ENCODE peak calls at places on chromosomes 12 and 14, in seven cellular contexts. One of them, this sample, is unnamed.

GRCh38 chr14:68211421-68211820 is 391.8 kb downstream of the RAD51B start:
- DNase-seq in right lobe of liver: no peak
- DNase-seq in neural progenitor cell: no peak
- DNase-seq in uterus: no peak
- DNase-seq in CD8-positive, alpha-beta T cell: no peak
- DNase-seq in ovary: no peak
- DNase-seq in spleen: no peak
- DNase-seq in this sample: no peak

GRCh38 chr12:101995684-101996083 is 66.1 kb downstream of the WASHC3 start:
- DNase-seq in CD8-positive, alpha-beta T cell: no peak
- DNase-seq in right lobe of liver: no peak
- DNase-seq in uterus: no peak
- DNase-seq in ovary: no peak
- DNase-seq in neural progenitor cell: no peak
- DNase-seq in spleen: no peak
- DNase-seq in this sample: no peak

GRCh38 chr12:80216890-80217559 is 117.7 kb downstream of the OTOGL start:
- DNase-seq in ovary: no peak
- DNase-seq in spleen: no peak
- DNase-seq in right lobe of liver: no peak
- DNase-seq in uterus: no peak
- DNase-seq in CD8-positive, alpha-beta T cell: no peak
- DNase-seq in neural progenitor cell: peak; percentile 42
- DNase-seq in this sample: no peak

GRCh38 chr12:868722-869121 is 80.8 kb downstream of the RAD52 start:
- DNase-seq in spleen: no peak
- DNase-seq in ovary: no peak
- DNase-seq in uterus: no peak
- DNase-seq in CD8-positive, alpha-beta T cell: no peak
- DNase-seq in right lobe of liver: no peak
- DNase-seq in neural progenitor cell: peak; percentile 32
- DNase-seq in this sample: no peak

GRCh38 chr12:57550628-57551549 is 1.0 kb downstream of the KIF5A start:
- DNase-seq in ovary: no peak
- DNase-seq in right lobe of liver: no peak
- DNase-seq in CD8-positive, alpha-beta T cell: no peak
- DNase-seq in neural progenitor cell: no peak
- DNase-seq in spleen: no peak
- DNase-seq in uterus: no peak
- DNase-seq in this sample: no peak

GRCh38 chr12:3182426-3182825 is 105.2 kb downstream of the TSPAN9 start:
- DNase-seq in spleen: no peak
- DNase-seq in uterus: no peak
- DNase-seq in neural progenitor cell: no peak
- DNase-seq in CD8-positive, alpha-beta T cell: no peak
- DNase-seq in right lobe of liver: no peak
- DNase-seq in ovary: no peak
- DNase-seq in this sample: no peak

GRCh38 chr12:113237748-113238147 is 16.5 kb downstream of the TPCN1 start:
- DNase-seq in neural progenitor cell: no peak
- DNase-seq in spleen: no peak
- DNase-seq in CD8-positive, alpha-beta T cell: no peak
- DNase-seq in ovary: no peak
- DNase-seq in right lobe of liver: no peak
- DNase-seq in uterus: no peak
- DNase-seq in this sample: no peak

GRCh38 chr12:2264622-2265306 is 212.0 kb downstream of the CACNA1C start:
- DNase-seq in neural progenitor cell: no peak
- DNase-seq in spleen: no peak
- DNase-seq in uterus: peak; percentile 73
- DNase-seq in CD8-positive, alpha-beta T cell: no peak
- DNase-seq in right lobe of liver: no peak
- DNase-seq in ovary: no peak
- DNase-seq in this sample: no peak

GRCh38 chr12:92210062-92210461 is 64.4 kb upstream of the BTG1 start:
- DNase-seq in CD8-positive, alpha-beta T cell: no peak
- DNase-seq in ovary: no peak
- DNase-seq in spleen: no peak
- DNase-seq in neural progenitor cell: no peak
- DNase-seq in right lobe of liver: no peak
- DNase-seq in uterus: no peak
- DNase-seq in this sample: no peak

GRCh38 chr12:42885677-42886076 is 296.1 kb upstream of the PRICKLE1 start:
- DNase-seq in spleen: no peak
- DNase-seq in uterus: no peak
- DNase-seq in CD8-positive, alpha-beta T cell: no peak
- DNase-seq in neural progenitor cell: no peak
- DNase-seq in ovary: no peak
- DNase-seq in right lobe of liver: no peak
- DNase-seq in this sample: no peak

GRCh38 chr12:79988368-79988767 is 53.5 kb upstream of the PPP1R12A start:
- DNase-seq in neural progenitor cell: no peak
- DNase-seq in uterus: no peak
- DNase-seq in right lobe of liver: no peak
- DNase-seq in CD8-positive, alpha-beta T cell: no peak
- DNase-seq in spleen: no peak
- DNase-seq in ovary: no peak
- DNase-seq in this sample: no peak

GRCh38 chr14:51094282-51094821 is 553 bp downstream of the TRIM9 start:
- DNase-seq in right lobe of liver: peak; percentile 27
- DNase-seq in neural progenitor cell: peak; percentile 57
- DNase-seq in uterus: no peak
- DNase-seq in ovary: no peak
- DNase-seq in CD8-positive, alpha-beta T cell: no peak
- DNase-seq in spleen: peak; percentile 84
- DNase-seq in this sample: no peak

GRCh38 chr12:98532687-98533304 is 17.4 kb downstream of the TMPO start:
- DNase-seq in neural progenitor cell: peak; percentile 48
- DNase-seq in CD8-positive, alpha-beta T cell: no peak
- DNase-seq in uterus: no peak
- DNase-seq in right lobe of liver: no peak
- DNase-seq in ovary: no peak
- DNase-seq in spleen: no peak
- DNase-seq in this sample: no peak

GRCh38 chr12:113087193-113087592 is 30.7 kb downstream of the DTX1 start:
- DNase-seq in neural progenitor cell: no peak
- DNase-seq in CD8-positive, alpha-beta T cell: no peak
- DNase-seq in right lobe of liver: no peak
- DNase-seq in spleen: no peak
- DNase-seq in uterus: no peak
- DNase-seq in ovary: no peak
- DNase-seq in this sample: no peak

GRCh38 chr12:53949631-53950440 is 4.9 kb upstream of the HOXC12 start:
- DNase-seq in neural progenitor cell: no peak
- DNase-seq in spleen: no peak
- DNase-seq in ovary: no peak
- DNase-seq in right lobe of liver: no peak
- DNase-seq in CD8-positive, alpha-beta T cell: no peak
- DNase-seq in uterus: no peak
- DNase-seq in this sample: no peak

GRCh38 chr12:50932787-50933280 is 19.5 kb upstream of the HIGD1C start:
- DNase-seq in spleen: no peak
- DNase-seq in right lobe of liver: no peak
- DNase-seq in neural progenitor cell: no peak
- DNase-seq in ovary: no peak
- DNase-seq in uterus: no peak
- DNase-seq in CD8-positive, alpha-beta T cell: no peak
- DNase-seq in this sample: no peak

GRCh38 chr14:57139173-57139572 is 129.5 kb downstream of the EXOC5 start:
- DNase-seq in ovary: no peak
- DNase-seq in neural progenitor cell: no peak
- DNase-seq in right lobe of liver: no peak
- DNase-seq in CD8-positive, alpha-beta T cell: no peak
- DNase-seq in uterus: no peak
- DNase-seq in spleen: no peak
- DNase-seq in this sample: no peak

GRCh38 chr14:22570132-22570949 is 18.7 kb downstream of the DAD1 start:
- DNase-seq in spleen: no peak
- DNase-seq in uterus: peak; percentile 91
- DNase-seq in CD8-positive, alpha-beta T cell: peak; percentile 73
- DNase-seq in neural progenitor cell: peak; percentile 92
- DNase-seq in ovary: peak; percentile 64
- DNase-seq in right lobe of liver: no peak
- DNase-seq in this sample: no peak

GRCh38 chr14:22567437-22567836 is 21.6 kb downstream of the DAD1 start:
- DNase-seq in ovary: no peak
- DNase-seq in CD8-positive, alpha-beta T cell: no peak
- DNase-seq in right lobe of liver: no peak
- DNase-seq in spleen: no peak
- DNase-seq in uterus: no peak
- DNase-seq in neural progenitor cell: no peak
- DNase-seq in this sample: no peak

GRCh38 chr14:22569106-22569748 is 19.8 kb downstream of the DAD1 start:
- DNase-seq in neural progenitor cell: no peak
- DNase-seq in CD8-positive, alpha-beta T cell: no peak
- DNase-seq in spleen: no peak
- DNase-seq in uterus: no peak
- DNase-seq in ovary: no peak
- DNase-seq in right lobe of liver: no peak
- DNase-seq in this sample: no peak

GRCh38 chr14:22572562-22573058 is 16.4 kb downstream of the DAD1 start:
- DNase-seq in uterus: no peak
- DNase-seq in right lobe of liver: no peak
- DNase-seq in CD8-positive, alpha-beta T cell: no peak
- DNase-seq in spleen: no peak
- DNase-seq in ovary: no peak
- DNase-seq in neural progenitor cell: no peak
- DNase-seq in this sample: no peak

GRCh38 chr14:22569749-22570131 is 19.3 kb downstream of the DAD1 start:
- DNase-seq in CD8-positive, alpha-beta T cell: no peak
- DNase-seq in right lobe of liver: no peak
- DNase-seq in spleen: no peak
- DNase-seq in neural progenitor cell: no peak
- DNase-seq in uterus: no peak
- DNase-seq in ovary: no peak
- DNase-seq in this sample: no peak
- H3K27ac ChIP-seq in CD8-positive, alpha-beta T cell: peak overlapping the region; percentile 58
- H3K27ac ChIP-seq in right lobe of liver: no peak overlapping the region
- H3K27ac ChIP-seq in spleen: peak overlapping the region; percentile 87
- H3K27ac ChIP-seq in neural progenitor cell: no peak overlapping the region
- H3K27ac ChIP-seq in uterus: peak overlapping the region; percentile 33
- H3K27ac ChIP-seq in ovary: no peak overlapping the region
- H3K27ac ChIP-seq in this sample: no peak overlapping the region

GRCh38 chr12:71161575-71161974 is 3.8 kb upstream of the TSPAN8 start:
- DNase-seq in right lobe of liver: no peak
- DNase-seq in uterus: no peak
- DNase-seq in ovary: no peak
- DNase-seq in neural progenitor cell: no peak
- DNase-seq in CD8-positive, alpha-beta T cell: no peak
- DNase-seq in spleen: no peak
- DNase-seq in this sample: no peak
- H3K4me1 ChIP-seq in right lobe of liver: peaks cover 52% of the 10 kb centered on the region
- H3K4me1 ChIP-seq in uterus: no peaks in the 10 kb centered on the region
- H3K4me1 ChIP-seq in ovary: peaks cover 2% of the 10 kb centered on the region
- H3K4me1 ChIP-seq in neural progenitor cell: peaks cover 8% of the 10 kb centered on the region
- H3K4me1 ChIP-seq in CD8-positive, alpha-beta T cell: no peaks in the 10 kb centered on the region
- H3K4me1 ChIP-seq in spleen: no peaks in the 10 kb centered on the region
- H3K4me1 ChIP-seq in this sample: no peaks in the 10 kb centered on the region

DNA sequence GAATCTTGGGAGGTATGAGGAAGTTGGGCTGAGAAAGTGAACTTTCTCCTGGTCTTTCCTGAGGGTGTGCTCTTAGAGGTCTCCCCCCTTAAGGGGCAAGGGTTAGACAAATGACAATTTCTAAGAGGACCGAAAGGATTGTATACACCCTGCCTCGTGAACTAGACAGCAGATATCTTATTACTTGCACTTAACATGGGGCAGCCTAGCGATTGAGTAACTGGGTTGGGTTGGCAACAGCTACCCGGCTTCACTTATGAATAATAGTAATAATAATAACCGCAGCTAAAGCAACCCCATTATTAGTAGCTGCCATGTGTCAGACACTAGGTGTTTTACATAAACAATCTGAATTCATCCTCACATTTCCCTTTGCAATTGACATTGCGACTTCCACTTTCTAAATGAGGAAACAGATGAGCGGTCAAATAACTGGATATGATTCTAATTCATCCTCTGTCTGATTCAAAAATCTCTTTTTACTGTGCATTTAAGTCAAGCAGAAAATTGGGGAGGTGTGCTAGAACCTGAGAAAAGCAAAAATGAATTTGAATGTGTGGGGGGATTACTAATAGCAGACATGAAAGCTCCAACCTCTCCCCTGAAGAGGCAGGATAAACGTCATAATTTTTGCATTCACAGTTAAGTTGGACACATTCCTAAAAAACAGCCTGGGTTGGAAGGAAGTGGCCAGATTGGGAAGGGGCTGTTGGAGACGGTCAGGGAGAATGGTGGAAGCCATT is 12.9 kb downstream of the EMP1 start:
- DNase-seq in ovary: no peak
- DNase-seq in CD8-positive, alpha-beta T cell: no peak
- DNase-seq in neural progenitor cell: no peak
- DNase-seq in spleen: no peak
- DNase-seq in uterus: no peak
- DNase-seq in right lobe of liver: no peak
- DNase-seq in this sample: no peak
- H3K27ac ChIP-seq in ovary: no peak overlapping the region
- H3K27ac ChIP-seq in CD8-positive, alpha-beta T cell: no peak overlapping the region
- H3K27ac ChIP-seq in neural progenitor cell: no peak overlapping the region
- H3K27ac ChIP-seq in spleen: no peak overlapping the region
- H3K27ac ChIP-seq in uterus: peak overlapping the region; percentile 14
- H3K27ac ChIP-seq in right lobe of liver: no peak overlapping the region
- H3K27ac ChIP-seq in this sample: peak overlapping the region; percentile 24

GRCh38 chr14:72614365-72614764 is 279.5 kb downstream of the DPF3 start:
- DNase-seq in neural progenitor cell: no peak
- DNase-seq in CD8-positive, alpha-beta T cell: no peak
- DNase-seq in uterus: no peak
- DNase-seq in spleen: no peak
- DNase-seq in ovary: no peak
- DNase-seq in right lobe of liver: no peak
- DNase-seq in this sample: no peak

GRCh38 chr14:72615511-72616121 is 278.3 kb downstream of the DPF3 start:
- DNase-seq in neural progenitor cell: no peak
- DNase-seq in CD8-positive, alpha-beta T cell: no peak
- DNase-seq in spleen: no peak
- DNase-seq in right lobe of liver: no peak
- DNase-seq in ovary: no peak
- DNase-seq in uterus: no peak
- DNase-seq in this sample: no peak

GRCh38 chr14:72613196-72613974 is 280.5 kb downstream of the DPF3 start:
- DNase-seq in spleen: peak; percentile 86
- DNase-seq in uterus: peak; percentile 41
- DNase-seq in right lobe of liver: peak; percentile 92
- DNase-seq in CD8-positive, alpha-beta T cell: no peak
- DNase-seq in ovary: peak; percentile 70
- DNase-seq in neural progenitor cell: no peak
- DNase-seq in this sample: peak; percentile 88

GRCh38 chr14:72614891-72615410 is 278.9 kb downstream of the DPF3 start:
- DNase-seq in ovary: no peak
- DNase-seq in spleen: no peak
- DNase-seq in uterus: no peak
- DNase-seq in right lobe of liver: no peak
- DNase-seq in CD8-positive, alpha-beta T cell: no peak
- DNase-seq in neural progenitor cell: no peak
- DNase-seq in this sample: no peak

DNA sequence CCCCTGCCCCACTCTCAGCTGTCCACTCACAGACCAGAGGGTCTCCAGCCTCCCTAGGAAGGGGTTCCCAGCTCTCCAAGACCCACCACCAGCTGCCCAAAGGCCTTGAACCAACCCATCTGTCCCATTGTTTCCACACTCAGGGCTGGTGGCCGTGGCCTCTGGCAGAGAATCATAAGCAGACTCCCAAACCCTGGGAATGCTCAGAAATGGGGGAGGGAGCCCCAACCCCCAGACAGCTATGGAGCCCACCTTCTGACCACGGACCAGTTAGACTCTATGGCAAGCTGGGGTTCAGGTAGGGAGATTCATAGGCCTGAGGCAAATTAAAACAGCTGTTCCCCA is 280.0 kb downstream of the DPF3 start:
- DNase-seq in uterus: no peak
- DNase-seq in spleen: no peak
- DNase-seq in right lobe of liver: no peak
- DNase-seq in neural progenitor cell: no peak
- DNase-seq in CD8-positive, alpha-beta T cell: no peak
- DNase-seq in ovary: no peak
- DNase-seq in this sample: no peak
- H3K4me1 ChIP-seq in uterus: peaks cover 10% of the 10 kb centered on the region
- H3K4me1 ChIP-seq in spleen: peaks cover 34% of the 10 kb centered on the region
- H3K4me1 ChIP-seq in right lobe of liver: peaks cover 11% of the 10 kb centered on the region
- H3K4me1 ChIP-seq in neural progenitor cell: peaks cover 11% of the 10 kb centered on the region
- H3K4me1 ChIP-seq in CD8-positive, alpha-beta T cell: no peaks in the 10 kb centered on the region
- H3K4me1 ChIP-seq in ovary: peaks cover 21% of the 10 kb centered on the region
- H3K4me1 ChIP-seq in this sample: peaks cover 84% of the 10 kb centered on the region

This sample was measured in left ventricle myocardium inferior.